ENCODE peak calls at places on chromosomes 6 and 20, in six cellular contexts. R is adrenal gland, P is uterus, Q is esophagus squamous epithelium, Z is sigmoid colon, M is stomach. E is an unnamed sample.

GRCh38 chr6:74534485-74535211 is 671.2 kb downstream of the COL12A1 start:
- DNase-seq in R (no peak), P (no peak), Q (no peak), Z (no peak), M (no peak), E (no peak)

GRCh38 chr6:132669690-132670291 is 10.8 kb upstream of the TAAR1 start:
- DNase-seq in R (no peak), P (no peak), Q (no peak), Z (no peak), M (no peak), E (peak; percentile 6)

GRCh38 chr6:127384007-127384406 is 40.6 kb upstream of the ECHDC1 start:
- DNase-seq in R (no peak), P (no peak), Q (no peak), Z (no peak), M (no peak), E (no peak)

GRCh38 chr6:13319891-13320564 is 8.3 kb downstream of the TBC1D7 start:
- DNase-seq in R (no peak), P (no peak), Q (no peak), Z (no peak), M (no peak), E (no peak)

GRCh38 chr6:136158398-136158797 is 91.7 kb downstream of the MTFR2 start:
- DNase-seq in R (peak; percentile 93), P (peak; percentile 64), Q (no peak), Z (no peak), M (no peak), E (no peak)

GRCh38 chr6:47789553-47789952 is 7.7 kb downstream of the OPN5 start:
- DNase-seq in R (no peak), P (no peak), Q (no peak), Z (no peak), M (no peak), E (no peak)

GRCh38 chr6:128278876-128279275 is 241.5 kb downstream of the PTPRK start:
- DNase-seq in R (no peak), P (no peak), Q (no peak), Z (no peak), M (no peak), E (no peak)

GRCh38 chr20:3932277-3933073 is 43.3 kb downstream of the PANK2 start:
- DNase-seq in R (no peak), P (no peak), Q (no peak), Z (no peak), M (no peak), E (no peak)

GRCh38 chr20:63125581-63125892 is 90.4 kb downstream of the YTHDF1 start:
- DNase-seq in R (no peak), P (no peak), Q (no peak), Z (no peak), M (no peak), E (no peak)

GRCh38 chr6:52741872-52742271 is 21.4 kb downstream of the GSTA2 start:
- DNase-seq in R (no peak), P (no peak), Q (no peak), Z (no peak), M (no peak), E (no peak)

GRCh38 chr20:49675368-49676151 is 38.1 kb downstream of the B4GALT5 start:
- DNase-seq in R (no peak), P (no peak), Q (no peak), Z (no peak), M (no peak), E (no peak)

GRCh38 chr6:170250981-170251775 is 39.7 kb downstream of the DLL1 start:
- DNase-seq in R (no peak), P (peak; percentile 43), Q (no peak), Z (peak; percentile 63), M (no peak), E (no peak)

GRCh38 chr6:22019877-22020276 is 277.0 kb downstream of the PRL start:
- DNase-seq in R (no peak), P (no peak), Q (no peak), Z (no peak), M (no peak), E (no peak)

GRCh38 chr20:32975698-32976674 is 28.2 kb downstream of the SUN5 start:
- DNase-seq in R (peak; percentile 21), P (no peak), Q (no peak), Z (no peak), M (no peak), E (no peak)

GRCh38 chr6:82396964-82397761 is 33.5 kb downstream of the TPBG start:
- DNase-seq in R (no peak), P (peak; percentile 32), Q (no peak), Z (no peak), M (no peak), E (peak; percentile 45)

GRCh38 chr20:50931048-50931305 is 260 bp downstream of the ADNP start:
- DNase-seq in R (no peak), P (no peak), Q (no peak), Z (no peak), M (no peak), E (no peak)

GRCh38 chr20:44217342-44218092 is 6.9 kb upstream of the OSER1 start:
- DNase-seq in R (peak; percentile 88), P (peak; percentile 32), Q (no peak), Z (no peak), M (peak; percentile 81), E (peak; percentile 51)

GRCh38 chr20:5786930-5787826 is 37.0 kb downstream of the SHLD1 start:
- DNase-seq in R (peak; percentile 78), P (no peak), Q (no peak), Z (no peak), M (no peak), E (no peak)

GRCh38 chr6:152124432-152125074 is 317.1 kb downstream of the ESR1 start:
- DNase-seq in R (no peak), P (no peak), Q (no peak), Z (no peak), M (no peak), E (no peak)

GRCh38 chr6:43806041-43806757 is 36.2 kb downstream of the VEGFA start:
- DNase-seq in R (no peak), P (no peak), Q (no peak), Z (no peak), M (peak; percentile 78), E (no peak)

GRCh38 chr6:43806758-43807227 is 36.8 kb downstream of the VEGFA start:
- DNase-seq in R (no peak), P (no peak), Q (no peak), Z (no peak), M (no peak), E (no peak)

GRCh38 chr6:43808412-43808811 is 38.4 kb downstream of the VEGFA start:
- DNase-seq in R (no peak), P (no peak), Q (no peak), Z (no peak), M (no peak), E (no peak)

GRCh38 chr6:43805695-43806040 is 35.7 kb downstream of the VEGFA start:
- DNase-seq in R (no peak), P (no peak), Q (no peak), Z (no peak), M (no peak), E (no peak)

DNA sequence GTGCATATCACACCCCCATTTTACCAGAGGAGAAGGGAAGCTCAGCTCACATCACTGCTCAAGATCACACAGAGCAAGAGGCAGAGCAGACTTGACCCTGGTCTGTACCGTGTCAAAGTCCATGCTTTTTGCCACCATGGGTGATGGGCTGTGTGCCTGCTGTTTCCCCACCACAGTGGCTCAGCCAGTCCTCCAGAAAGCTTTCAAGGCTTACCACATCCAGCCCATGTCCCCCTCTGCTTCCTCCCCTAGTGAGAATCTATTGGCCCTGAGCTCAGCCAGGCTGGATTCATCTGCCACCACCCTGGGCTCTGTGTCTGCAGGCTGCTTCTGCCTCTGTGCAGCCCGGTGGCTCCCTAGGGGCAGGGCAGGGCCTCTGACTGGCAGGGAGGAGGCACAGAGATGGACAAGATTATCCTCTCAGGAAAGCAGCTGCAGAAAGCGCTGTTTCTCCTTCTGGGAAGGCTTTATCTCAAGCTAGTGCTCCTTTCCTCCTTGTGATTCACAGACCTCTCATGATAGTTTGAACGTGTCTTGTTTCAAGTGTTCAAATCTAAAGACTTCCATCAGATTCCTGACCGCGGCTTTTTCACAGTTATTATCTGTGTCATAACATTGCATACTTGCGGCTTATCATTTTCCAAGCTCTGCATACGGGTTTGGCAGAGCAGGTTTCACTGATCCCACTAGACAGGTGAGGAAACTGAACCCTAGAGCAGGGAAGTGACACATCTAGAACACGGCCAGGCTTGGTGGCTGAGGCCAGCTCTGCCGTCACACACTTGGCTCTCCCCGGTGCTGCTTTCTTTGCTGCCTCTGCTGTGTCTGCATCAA is 37.4 kb downstream of the VEGFA start:
- DNase-seq in R (peak; percentile 73), P (no peak), Q (no peak), Z (no peak), M (no peak), E (no peak)
- TF ChIP-seq POLR2A in R (no peak), P (no peak), Q (no peak), Z (no peak), M (no peak), E (no peak)

GRCh38 chr6:7910654-7911344 is at the start of gene TXNDC5:
- DNase-seq in R (peak; percentile 77), P (peak; percentile 82), Q (no peak), Z (peak; percentile 83), M (peak; percentile 84), E (peak; percentile 84)
- TF ChIP-seq POLR2A in R (peak; percentile 59), P (no peak), Q (peak; percentile 7), Z (no peak), M (no peak), E (peak; percentile 75)

GRCh38 chr20:24996449-24997195 is 4.1 kb upstream of the APMAP start:
- DNase-seq in R (peak; percentile 35), P (no peak), Q (no peak), Z (peak; percentile 44), M (no peak), E (no peak)

GRCh38 chr20:24995741-24996448 is 3.3 kb upstream of the APMAP start:
- DNase-seq in R (peak; percentile 47), P (no peak), Q (no peak), Z (peak; percentile 68), M (no peak), E (peak; percentile 45)

GRCh38 chr20:24994186-24994465 is 1.6 kb upstream of the APMAP start:
- DNase-seq in R (no peak), P (no peak), Q (no peak), Z (no peak), M (no peak), E (no peak)

GRCh38 chr20:24993337-24994185 is 1.0 kb upstream of the APMAP start:
- DNase-seq in R (no peak), P (no peak), Q (no peak), Z (peak; percentile 17), M (no peak), E (peak; percentile 6)

GRCh38 chr20:24994470-24995368 is 2.2 kb upstream of the APMAP start:
- DNase-seq in R (peak; percentile 94), P (peak; percentile 82), Q (no peak), Z (peak; percentile 95), M (peak; percentile 83), E (peak; percentile 60)
- TF ChIP-seq POLR2A in R (no peak), P (no peak), Q (no peak), Z (no peak), M (no peak), E (no peak)

DNA sequence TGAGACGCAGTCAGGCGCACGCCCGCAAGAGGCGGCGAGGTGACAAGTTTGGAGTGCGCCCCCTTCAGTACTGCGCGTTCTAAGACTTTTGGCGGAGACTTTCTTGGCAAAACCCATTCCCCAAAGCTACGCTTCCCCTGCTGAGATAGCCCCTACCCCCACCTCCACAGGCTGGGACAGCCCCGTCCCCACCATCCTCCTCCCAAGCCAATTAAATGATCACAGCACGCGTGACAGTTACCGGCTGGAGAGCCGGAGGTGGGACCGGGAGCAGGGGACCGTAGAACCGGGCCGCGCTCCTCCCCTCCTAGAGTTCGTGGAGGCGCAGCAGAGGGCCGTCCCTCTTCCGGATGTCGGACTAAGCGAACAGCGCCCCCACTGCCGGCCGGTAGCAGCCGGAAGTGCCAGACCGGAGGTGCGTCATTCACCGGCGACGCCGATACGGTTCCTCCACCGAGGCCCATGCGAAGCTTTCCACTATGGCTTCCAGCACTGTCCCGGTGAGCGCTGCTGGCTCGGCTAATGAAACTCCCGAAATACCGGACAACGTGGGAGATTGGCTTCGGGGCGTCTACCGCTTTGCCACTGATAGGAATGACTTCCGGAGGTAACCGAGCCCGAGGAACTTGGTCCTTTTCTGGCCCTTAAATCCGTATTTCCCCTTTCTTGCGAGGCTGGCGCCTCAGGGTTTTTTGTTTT is at the start of gene TOMM6:
- DNase-seq in R (peak; percentile 98), P (peak; percentile 97), Q (peak; percentile 77), Z (peak; percentile 97), M (peak; percentile 96), E (peak; percentile 91)
- TF ChIP-seq POLR2A in R (peak; percentile 93), P (peak; percentile 84), Q (peak; percentile 67), Z (peak; percentile 95), M (no peak), E (peak; percentile 63)

E was measured in H54.